ENCODE peak calls at places on chromosomes 4 and X, in six cellular contexts. One of them, this sample, is unnamed.

GRCh38 chr4:73019462-73020047 is 50.0 kb downstream of the COX18 start:
- DNase-seq in uterus: no peak
- DNase-seq in stimulated activated CD8-positive, alpha-beta memory T cell treated with anti-CD3 and anti-CD28 coated beads, Interleukin-2, amount 100 ng/mL, for 48 hours: no peak
- DNase-seq in NCI-H2171: no peak
- DNase-seq in progenitor cell of endocrine pancreas: no peak
- DNase-seq in transverse colon: no peak
- DNase-seq in this sample: peak

GRCh38 chr4:10104211-10104990 is 12.2 kb downstream of the WDR1 start:
- DNase-seq in transverse colon: no peak
- DNase-seq in stimulated activated CD8-positive, alpha-beta memory T cell treated with anti-CD3 and anti-CD28 coated beads, Interleukin-2, amount 100 ng/mL, for 48 hours: no peak
- DNase-seq in NCI-H2171: no peak
- DNase-seq in uterus: no peak
- DNase-seq in progenitor cell of endocrine pancreas: no peak
- DNase-seq in this sample: no peak

GRCh38 chrX:68286980-68287379 is 146.3 kb downstream of the OPHN1 start:
- DNase-seq in NCI-H2171: no peak
- DNase-seq in stimulated activated CD8-positive, alpha-beta memory T cell treated with anti-CD3 and anti-CD28 coated beads, Interleukin-2, amount 100 ng/mL, for 48 hours: no peak
- DNase-seq in uterus: no peak
- DNase-seq in transverse colon: no peak
- DNase-seq in progenitor cell of endocrine pancreas: no peak
- DNase-seq in this sample: no peak

GRCh38 chr4:53767503-53767902 is 176.2 kb upstream of the LNX1 start:
- DNase-seq in NCI-H2171: no peak
- DNase-seq in stimulated activated CD8-positive, alpha-beta memory T cell treated with anti-CD3 and anti-CD28 coated beads, Interleukin-2, amount 100 ng/mL, for 48 hours: no peak
- DNase-seq in transverse colon: no peak
- DNase-seq in progenitor cell of endocrine pancreas: no peak
- DNase-seq in uterus: no peak
- DNase-seq in this sample: no peak

GRCh38 chr4:46404961-46405360 is 15.0 kb upstream of the GABRA2 start:
- DNase-seq in transverse colon: peak
- DNase-seq in uterus: no peak
- DNase-seq in NCI-H2171: no peak
- DNase-seq in progenitor cell of endocrine pancreas: peak
- DNase-seq in stimulated activated CD8-positive, alpha-beta memory T cell treated with anti-CD3 and anti-CD28 coated beads, Interleukin-2, amount 100 ng/mL, for 48 hours: no peak
- DNase-seq in this sample: no peak

GRCh38 chr4:103719320-103720204 is at the start of gene TACR3:
- DNase-seq in NCI-H2171: no peak
- DNase-seq in progenitor cell of endocrine pancreas: no peak
- DNase-seq in transverse colon: no peak
- DNase-seq in stimulated activated CD8-positive, alpha-beta memory T cell treated with anti-CD3 and anti-CD28 coated beads, Interleukin-2, amount 100 ng/mL, for 48 hours: no peak
- DNase-seq in uterus: no peak
- DNase-seq in this sample: no peak

GRCh38 chr4:154622598-154622997 is 10.1 kb upstream of the FGG start:
- DNase-seq in transverse colon: no peak
- DNase-seq in NCI-H2171: no peak
- DNase-seq in stimulated activated CD8-positive, alpha-beta memory T cell treated with anti-CD3 and anti-CD28 coated beads, Interleukin-2, amount 100 ng/mL, for 48 hours: no peak
- DNase-seq in uterus: no peak
- DNase-seq in progenitor cell of endocrine pancreas: peak
- DNase-seq in this sample: peak

GRCh38 chr4:131644619-131645018 is 1504.5 kb upstream of the PCDH10 start:
- DNase-seq in NCI-H2171: no peak
- DNase-seq in uterus: no peak
- DNase-seq in progenitor cell of endocrine pancreas: no peak
- DNase-seq in transverse colon: no peak
- DNase-seq in stimulated activated CD8-positive, alpha-beta memory T cell treated with anti-CD3 and anti-CD28 coated beads, Interleukin-2, amount 100 ng/mL, for 48 hours: no peak
- DNase-seq in this sample: peak

GRCh38 chrX:120794525-120794975 is 81.1 kb downstream of the CT47B1 start:
- DNase-seq in stimulated activated CD8-positive, alpha-beta memory T cell treated with anti-CD3 and anti-CD28 coated beads, Interleukin-2, amount 100 ng/mL, for 48 hours: no peak
- DNase-seq in NCI-H2171: no peak
- DNase-seq in transverse colon: no peak
- DNase-seq in progenitor cell of endocrine pancreas: no peak
- DNase-seq in uterus: no peak
- DNase-seq in this sample: peak

GRCh38 chr4:110064295-110064694 is 134.1 kb downstream of the ELOVL6 start:
- DNase-seq in uterus: no peak
- DNase-seq in transverse colon: no peak
- DNase-seq in NCI-H2171: no peak
- DNase-seq in progenitor cell of endocrine pancreas: no peak
- DNase-seq in stimulated activated CD8-positive, alpha-beta memory T cell treated with anti-CD3 and anti-CD28 coated beads, Interleukin-2, amount 100 ng/mL, for 48 hours: no peak
- DNase-seq in this sample: no peak

This sample was measured in endothelial cell of umbilical vein.